ENCODE peak calls at places on chromosomes 7 and 10, in four cellular contexts. One of them, this sample, is unnamed.
A peak's percentile ranks its signal among the peaks of the same experiment; 100 is the strongest.

GRCh38 chr10:130926442-130926841 is 385.1 kb downstream of the TCERG1L start:
- DNase-seq in uterus: no peak
- DNase-seq in tibial artery: no peak
- DNase-seq in CD8-positive, alpha-beta memory T cell: no peak
- DNase-seq in this sample: no peak

GRCh38 chr7:94466516-94466915 is 43.1 kb upstream of the CASD1 start:
- DNase-seq in uterus: no peak
- DNase-seq in tibial artery: no peak
- DNase-seq in CD8-positive, alpha-beta memory T cell: no peak
- DNase-seq in this sample: no peak

GRCh38 chr10:129532838-129533237 is 65.8 kb downstream of the MGMT start:
- DNase-seq in uterus: peak; percentile 36
- DNase-seq in tibial artery: peak; percentile 28
- DNase-seq in CD8-positive, alpha-beta memory T cell: no peak
- DNase-seq in this sample: no peak

GRCh38 chr10:92640110-92640509 is 47.2 kb downstream of the KIF11 start:
- DNase-seq in uterus: no peak
- DNase-seq in tibial artery: no peak
- DNase-seq in CD8-positive, alpha-beta memory T cell: no peak
- DNase-seq in this sample: no peak

GRCh38 chr7:45691155-45691656 is 117.0 kb downstream of the ADCY1 start:
- DNase-seq in uterus: no peak
- DNase-seq in tibial artery: no peak
- DNase-seq in CD8-positive, alpha-beta memory T cell: no peak
- DNase-seq in this sample: no peak

GRCh38 chr10:73156054-73156453 is 11.8 kb downstream of the ECD start:
- DNase-seq in uterus: no peak
- DNase-seq in tibial artery: no peak
- DNase-seq in CD8-positive, alpha-beta memory T cell: no peak
- DNase-seq in this sample: no peak

GRCh38 chr7:84665339-84665738 is 470.8 kb upstream of the SEMA3A start:
- DNase-seq in uterus: no peak
- DNase-seq in tibial artery: no peak
- DNase-seq in CD8-positive, alpha-beta memory T cell: no peak
- DNase-seq in this sample: no peak

GRCh38 chr10:5234106-5234877 is 37.7 kb downstream of the AKR1C4 start:
- DNase-seq in uterus: no peak
- DNase-seq in tibial artery: peak; percentile 49
- DNase-seq in CD8-positive, alpha-beta memory T cell: no peak
- DNase-seq in this sample: no peak

GRCh38 chr10:62017141-62017870 is 115.8 kb downstream of the ARID5B start:
- DNase-seq in uterus: no peak
- DNase-seq in tibial artery: no peak
- DNase-seq in CD8-positive, alpha-beta memory T cell: no peak
- DNase-seq in this sample: no peak

GRCh38 chr7:44101966-44102845 is 1.9 kb upstream of the AEBP1 start:
- DNase-seq in uterus: no peak
- DNase-seq in tibial artery: peak; percentile 85
- DNase-seq in CD8-positive, alpha-beta memory T cell: no peak
- DNase-seq in this sample: no peak

GRCh38 chr10:30098624-30099023 is 39.2 kb upstream of the JCAD start:
- DNase-seq in uterus: no peak
- DNase-seq in tibial artery: no peak
- DNase-seq in CD8-positive, alpha-beta memory T cell: no peak
- DNase-seq in this sample: no peak

GRCh38 chr10:130961506-130962239 is 349.8 kb downstream of the TCERG1L start:
- DNase-seq in uterus: no peak
- DNase-seq in tibial artery: peak; percentile 10
- DNase-seq in CD8-positive, alpha-beta memory T cell: no peak
- DNase-seq in this sample: no peak

GRCh38 chr7:4739528-4739992 is 35.9 kb upstream of the AP5Z1 start:
- DNase-seq in uterus: peak; percentile 68
- DNase-seq in tibial artery: no peak
- DNase-seq in CD8-positive, alpha-beta memory T cell: no peak
- DNase-seq in this sample: peak; percentile 37

GRCh38 chr7:101333912-101334311 is 12.3 kb upstream of the IFT22 start:
- DNase-seq in uterus: no peak
- DNase-seq in tibial artery: no peak
- DNase-seq in CD8-positive, alpha-beta memory T cell: no peak
- DNase-seq in this sample: no peak

GRCh38 chr10:92920866-92921265 is 72.5 kb downstream of the EXOC6 start:
- DNase-seq in uterus: no peak
- DNase-seq in tibial artery: no peak
- DNase-seq in CD8-positive, alpha-beta memory T cell: no peak
- DNase-seq in this sample: no peak

GRCh38 chr10:85319826-85320225 is 991.4 kb downstream of the CCSER2 start:
- DNase-seq in uterus: no peak
- DNase-seq in tibial artery: no peak
- DNase-seq in CD8-positive, alpha-beta memory T cell: no peak
- DNase-seq in this sample: no peak

DNA sequence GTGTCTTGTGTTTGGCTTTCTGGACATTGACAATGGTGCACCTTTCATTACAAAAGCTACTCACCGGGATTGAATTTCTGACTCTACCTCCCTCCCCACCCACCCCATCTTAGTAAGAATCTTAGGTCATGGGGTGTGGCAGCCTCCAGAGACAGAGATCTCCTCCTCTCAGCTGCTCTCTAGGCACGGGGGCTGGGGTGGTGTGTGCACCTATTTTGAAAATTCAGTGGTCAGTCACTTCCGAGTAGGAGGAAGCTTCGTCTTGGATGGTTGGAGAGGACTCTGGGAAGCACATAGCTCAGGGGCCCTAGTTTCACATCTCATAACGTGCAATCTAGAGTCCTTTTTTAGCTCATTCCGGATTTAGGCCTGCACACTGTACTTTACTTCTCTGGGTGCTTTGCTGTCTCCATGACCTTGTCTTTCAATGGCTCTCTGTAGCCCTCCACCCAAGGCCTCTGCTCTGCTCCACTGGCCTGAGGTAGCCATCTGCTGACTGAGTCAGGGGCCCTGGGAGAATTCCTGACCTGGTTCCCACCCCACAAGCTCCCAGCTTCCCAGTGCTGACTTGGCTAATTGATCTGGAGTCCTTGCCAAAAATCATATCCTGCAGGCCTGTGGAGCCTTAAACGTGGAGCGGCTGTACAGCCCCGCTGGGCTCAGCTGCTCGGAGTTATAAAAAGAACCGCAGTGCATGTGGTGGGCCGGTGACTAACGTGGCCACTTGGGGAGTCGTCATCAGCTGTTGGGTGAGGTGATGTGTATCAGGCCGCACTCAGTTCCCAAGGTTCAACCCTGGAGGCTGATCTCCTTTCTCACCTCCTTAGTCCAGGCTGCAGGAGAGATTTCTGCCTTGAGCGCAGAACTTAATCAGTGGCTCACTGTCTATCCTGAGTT is 19.3 kb upstream of the ADAMTS14 start:
- DNase-seq in uterus: no peak
- DNase-seq in tibial artery: peak; percentile 25
- DNase-seq in CD8-positive, alpha-beta memory T cell: no peak
- DNase-seq in this sample: no peak
- H3K27me3 ChIP-seq in uterus: no peaks in the 10 kb centered on the region
- H3K27me3 ChIP-seq in tibial artery: no peaks in the 10 kb centered on the region
- H3K27me3 ChIP-seq in CD8-positive, alpha-beta memory T cell: no peaks in the 10 kb centered on the region
- H3K27me3 ChIP-seq in this sample: no peaks in the 10 kb centered on the region

GRCh38 chr10:50557130-50557682 is 66.5 kb downstream of the SGMS1 start:
- DNase-seq in uterus: no peak
- DNase-seq in tibial artery: no peak
- DNase-seq in CD8-positive, alpha-beta memory T cell: no peak
- DNase-seq in this sample: no peak

GRCh38 chr10:50561816-50562215 is 61.9 kb downstream of the SGMS1 start:
- DNase-seq in uterus: no peak
- DNase-seq in tibial artery: no peak
- DNase-seq in CD8-positive, alpha-beta memory T cell: no peak
- DNase-seq in this sample: no peak

GRCh38 chr10:50561266-50561665 is 62.5 kb downstream of the SGMS1 start:
- DNase-seq in uterus: no peak
- DNase-seq in tibial artery: no peak
- DNase-seq in CD8-positive, alpha-beta memory T cell: no peak
- DNase-seq in this sample: no peak

GRCh38 chr10:50558368-50558767 is 65.4 kb downstream of the SGMS1 start:
- DNase-seq in uterus: no peak
- DNase-seq in tibial artery: no peak
- DNase-seq in CD8-positive, alpha-beta memory T cell: no peak
- DNase-seq in this sample: no peak

GRCh38 chr10:50560370-50560769 is 63.4 kb downstream of the SGMS1 start:
- DNase-seq in uterus: no peak
- DNase-seq in tibial artery: no peak
- DNase-seq in CD8-positive, alpha-beta memory T cell: no peak
- DNase-seq in this sample: no peak
- H3K27ac ChIP-seq in uterus: no peak overlapping the region
- H3K27ac ChIP-seq in tibial artery: no peak overlapping the region
- H3K27ac ChIP-seq in CD8-positive, alpha-beta memory T cell: no peak overlapping the region
- H3K27ac ChIP-seq in this sample: no peak overlapping the region

DNA sequence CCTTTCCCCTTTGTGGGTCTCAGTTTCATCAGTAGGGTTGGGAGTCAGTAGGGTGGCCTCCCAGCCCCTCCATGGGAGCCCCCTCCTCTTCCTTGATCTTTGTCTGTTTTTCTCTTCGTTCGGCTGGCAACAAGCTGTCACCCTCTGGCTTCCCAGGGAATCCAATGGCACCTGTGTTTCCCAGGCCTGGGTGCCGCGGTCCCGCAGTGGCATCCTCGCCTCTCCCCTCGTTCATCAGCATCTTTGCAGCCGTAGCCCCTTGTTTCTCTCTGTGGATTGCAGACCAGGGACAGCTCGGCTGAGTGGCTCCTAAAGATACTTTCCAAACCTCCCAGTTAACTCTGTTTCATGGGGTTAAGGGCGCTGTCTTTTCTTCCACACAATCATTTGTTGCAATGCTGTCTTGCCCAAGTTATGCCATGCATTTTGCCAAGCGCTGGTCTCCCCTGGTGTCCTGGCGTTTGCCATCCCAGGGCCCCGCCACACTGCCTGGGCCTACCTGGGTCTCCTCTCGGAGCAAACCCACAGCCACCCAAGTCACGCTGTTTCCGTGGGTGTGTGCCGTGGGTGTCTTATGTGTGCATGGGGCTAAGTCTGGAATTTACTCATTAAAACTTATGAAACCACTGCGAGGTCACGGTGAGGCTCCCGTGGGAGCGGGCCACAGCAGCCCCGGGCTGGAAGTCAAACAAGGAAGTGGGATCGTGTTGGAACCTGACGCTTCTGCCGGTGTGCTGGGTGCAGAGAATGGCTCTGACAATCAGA is 189.4 kb upstream of the SHH start:
- DNase-seq in uterus: no peak
- DNase-seq in tibial artery: no peak
- DNase-seq in CD8-positive, alpha-beta memory T cell: no peak
- DNase-seq in this sample: no peak
- H3K9me3 ChIP-seq in uterus: no peaks in the 10 kb centered on the region
- H3K9me3 ChIP-seq in tibial artery: no peaks in the 10 kb centered on the region
- H3K9me3 ChIP-seq in CD8-positive, alpha-beta memory T cell: no peaks in the 10 kb centered on the region
- H3K9me3 ChIP-seq in this sample: no peaks in the 10 kb centered on the region

DNA sequence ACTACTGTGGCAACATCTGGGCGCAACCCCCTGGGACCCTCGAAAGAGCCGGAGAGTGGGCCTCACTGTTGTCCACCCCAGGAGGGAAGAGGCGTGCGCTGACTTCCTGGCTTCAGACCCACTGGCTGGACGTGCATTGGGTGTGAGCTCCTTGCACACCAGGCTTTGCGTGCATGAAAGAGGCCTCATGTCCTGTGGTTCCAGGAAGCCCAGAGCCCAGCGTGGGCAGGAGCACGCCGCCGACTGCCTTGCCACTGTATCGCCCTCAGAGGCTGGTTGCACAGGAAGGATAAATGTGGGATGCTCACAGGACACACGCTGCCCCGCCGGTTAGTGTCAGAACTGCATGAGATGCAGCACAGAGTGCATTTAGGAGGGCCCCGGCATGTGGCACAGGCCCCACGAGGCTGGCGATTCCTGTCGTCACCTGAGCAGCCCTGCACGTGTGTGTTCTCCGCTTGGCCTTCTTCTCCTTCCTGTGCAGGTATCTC is 8.5 kb upstream of the JAKMIP3 start:
- DNase-seq in uterus: no peak
- DNase-seq in tibial artery: no peak
- DNase-seq in CD8-positive, alpha-beta memory T cell: no peak
- DNase-seq in this sample: no peak
- H3K27me3 ChIP-seq in uterus: no peaks in the 10 kb centered on the region
- H3K27me3 ChIP-seq in tibial artery: no peaks in the 10 kb centered on the region
- H3K27me3 ChIP-seq in CD8-positive, alpha-beta memory T cell: no peaks in the 10 kb centered on the region
- H3K27me3 ChIP-seq in this sample: no peaks in the 10 kb centered on the region

GRCh38 chr7:158374586-158374985 is 213.0 kb downstream of the PTPRN2 start:
- DNase-seq in uterus: no peak
- DNase-seq in tibial artery: no peak
- DNase-seq in CD8-positive, alpha-beta memory T cell: no peak
- DNase-seq in this sample: no peak

GRCh38 chr7:158373761-158374545 is 213.7 kb downstream of the PTPRN2 start:
- DNase-seq in uterus: no peak
- DNase-seq in tibial artery: no peak
- DNase-seq in CD8-positive, alpha-beta memory T cell: no peak
- DNase-seq in this sample: no peak

GRCh38 chr7:158372400-158373302 is 215.0 kb downstream of the PTPRN2 start:
- DNase-seq in uterus: no peak
- DNase-seq in tibial artery: no peak
- DNase-seq in CD8-positive, alpha-beta memory T cell: no peak
- DNase-seq in this sample: no peak

GRCh38 chr7:158377800-158378623 is 209.6 kb downstream of the PTPRN2 start:
- DNase-seq in uterus: no peak
- DNase-seq in tibial artery: no peak
- DNase-seq in CD8-positive, alpha-beta memory T cell: no peak
- DNase-seq in this sample: no peak

GRCh38 chr7:158375034-158375433 is 212.6 kb downstream of the PTPRN2 start:
- DNase-seq in uterus: no peak
- DNase-seq in tibial artery: no peak
- DNase-seq in CD8-positive, alpha-beta memory T cell: no peak
- DNase-seq in this sample: no peak
- H3K27ac ChIP-seq in uterus: no peak overlapping the region
- H3K27ac ChIP-seq in tibial artery: no peak overlapping the region
- H3K27ac ChIP-seq in CD8-positive, alpha-beta memory T cell: no peak overlapping the region
- H3K27ac ChIP-seq in this sample: no peak overlapping the region

DNA sequence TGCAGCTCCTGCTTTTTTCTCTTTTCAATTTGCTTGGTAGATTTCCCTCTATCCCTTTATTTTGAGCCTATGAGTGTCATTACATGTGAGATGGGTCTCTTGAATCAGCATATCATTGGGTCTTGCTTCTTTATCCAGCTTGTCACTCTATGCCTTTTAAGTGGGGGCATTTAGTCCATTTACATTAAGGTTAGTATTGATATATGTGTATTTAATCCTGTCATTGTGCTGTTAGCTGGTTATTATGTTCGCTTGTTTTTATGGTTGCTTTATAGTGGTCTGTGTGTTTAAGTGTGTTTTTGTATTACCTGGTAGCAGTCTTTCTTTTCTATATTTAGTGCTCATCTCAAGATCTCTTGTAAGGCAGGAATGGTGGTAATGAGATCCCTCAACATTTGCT is 17.0 kb downstream of the GIMAP7 start:
- DNase-seq in uterus: no peak
- DNase-seq in tibial artery: no peak
- DNase-seq in CD8-positive, alpha-beta memory T cell: no peak
- DNase-seq in this sample: no peak
- H3K9me3 ChIP-seq in uterus: no peaks in the 10 kb centered on the region
- H3K9me3 ChIP-seq in tibial artery: no peaks in the 10 kb centered on the region
- H3K9me3 ChIP-seq in CD8-positive, alpha-beta memory T cell: peaks cover 20% of the 10 kb centered on the region
- H3K9me3 ChIP-seq in this sample: peaks cover 10% of the 10 kb centered on the region

This sample was measured in effector memory CD4-positive, alpha-beta T cell.